ENCODE peak calls at places on chromosomes 11 and 22, in eight cellular contexts. One of them, this sample, is unnamed.
A peak's percentile ranks its signal among the peaks of the same experiment; 100 is the strongest.

GRCh38 chr11:93908689-93909088 is 58.3 kb upstream of the VSTM5 start:
- DNase-seq in A549: peak; percentile 20
- DNase-seq in brain pericyte: no peak
- DNase-seq in NCI-H2081: no peak
- DNase-seq in non-pigmented ciliary epithelial cell: peak; percentile 91
- DNase-seq in posterior vena cava: no peak
- DNase-seq in Kasumi-1: no peak
- DNase-seq in Daoy: peak; percentile 75
- DNase-seq in this sample: no peak

GRCh38 chr22:32864596-32864995 is 63.1 kb downstream of the TIMP3 start:
- DNase-seq in NCI-H2081: no peak
- DNase-seq in posterior vena cava: no peak
- DNase-seq in Daoy: no peak
- DNase-seq in non-pigmented ciliary epithelial cell: no peak
- DNase-seq in brain pericyte: no peak
- DNase-seq in A549: no peak
- DNase-seq in Kasumi-1: no peak
- DNase-seq in this sample: no peak

GRCh38 chr22:45271667-45272188 is 13.0 kb upstream of the UPK3A start:
- DNase-seq in posterior vena cava: no peak
- DNase-seq in Daoy: no peak
- DNase-seq in A549: no peak
- DNase-seq in Kasumi-1: no peak
- DNase-seq in non-pigmented ciliary epithelial cell: no peak
- DNase-seq in brain pericyte: no peak
- DNase-seq in NCI-H2081: no peak
- DNase-seq in this sample: no peak

GRCh38 chr11:74090701-74091100 is 80.1 kb downstream of the C2CD3 start:
- DNase-seq in Kasumi-1: no peak
- DNase-seq in posterior vena cava: no peak
- DNase-seq in non-pigmented ciliary epithelial cell: no peak
- DNase-seq in A549: peak; percentile 51
- DNase-seq in Daoy: no peak
- DNase-seq in NCI-H2081: no peak
- DNase-seq in brain pericyte: no peak
- DNase-seq in this sample: no peak

GRCh38 chr11:114774599-114775365 is 96.5 kb downstream of the NXPE2 start:
- DNase-seq in NCI-H2081: peak; percentile 74
- DNase-seq in A549: peak; percentile 55
- DNase-seq in posterior vena cava: no peak
- DNase-seq in Kasumi-1: no peak
- DNase-seq in Daoy: peak; percentile 70
- DNase-seq in brain pericyte: no peak
- DNase-seq in non-pigmented ciliary epithelial cell: peak; percentile 2
- DNase-seq in this sample: no peak

GRCh38 chr11:67268036-67268683 is 1.9 kb downstream of the GRK2 start:
- DNase-seq in NCI-H2081: no peak
- DNase-seq in non-pigmented ciliary epithelial cell: no peak
- DNase-seq in A549: no peak
- DNase-seq in posterior vena cava: peak; percentile 81
- DNase-seq in Daoy: no peak
- DNase-seq in Kasumi-1: peak; percentile 99
- DNase-seq in brain pericyte: no peak
- DNase-seq in this sample: peak; percentile 55

GRCh38 chr11:118889796-118890195 is 6.1 kb downstream of the CXCR5 start:
- DNase-seq in posterior vena cava: peak; percentile 96
- DNase-seq in brain pericyte: no peak
- DNase-seq in non-pigmented ciliary epithelial cell: no peak
- DNase-seq in Kasumi-1: no peak
- DNase-seq in Daoy: no peak
- DNase-seq in A549: no peak
- DNase-seq in NCI-H2081: no peak
- DNase-seq in this sample: no peak

GRCh38 chr11:63832336-63832735 is 6.6 kb upstream of the MARK2 start:
- DNase-seq in Daoy: no peak
- DNase-seq in Kasumi-1: peak; percentile 17
- DNase-seq in brain pericyte: no peak
- DNase-seq in NCI-H2081: no peak
- DNase-seq in A549: no peak
- DNase-seq in non-pigmented ciliary epithelial cell: no peak
- DNase-seq in posterior vena cava: peak; percentile 35
- DNase-seq in this sample: no peak

GRCh38 chr11:113663567-113663966 is 42.5 kb downstream of the TMPRSS5 start:
- DNase-seq in non-pigmented ciliary epithelial cell: no peak
- DNase-seq in NCI-H2081: no peak
- DNase-seq in posterior vena cava: no peak
- DNase-seq in brain pericyte: no peak
- DNase-seq in A549: no peak
- DNase-seq in Daoy: peak; percentile 62
- DNase-seq in Kasumi-1: no peak
- DNase-seq in this sample: no peak

GRCh38 chr11:104332110-104332509 is 168.2 kb upstream of the PDGFD start:
- DNase-seq in posterior vena cava: no peak
- DNase-seq in non-pigmented ciliary epithelial cell: no peak
- DNase-seq in NCI-H2081: no peak
- DNase-seq in A549: peak; percentile 30
- DNase-seq in Kasumi-1: no peak
- DNase-seq in Daoy: no peak
- DNase-seq in brain pericyte: no peak
- DNase-seq in this sample: no peak

GRCh38 chr22:31122532-31123291 is at the start of gene INPP5J:
- DNase-seq in Daoy: peak; percentile 50
- DNase-seq in brain pericyte: no peak
- DNase-seq in NCI-H2081: peak; percentile 57
- DNase-seq in posterior vena cava: peak; percentile 57
- DNase-seq in non-pigmented ciliary epithelial cell: no peak
- DNase-seq in A549: peak; percentile 24
- DNase-seq in Kasumi-1: no peak
- DNase-seq in this sample: no peak

This sample was measured in sciatic nerve.